ENCODE peak calls at places on chromosomes 13 and 19, in four cellular contexts. L, Q, A and U are unnamed samples.

GRCh38 chr19:47111081-47111589 is 2.4 kb downstream of the ZC3H4 start:
- DNase-seq in A (peak), Q (peak), L (no peak), U (no peak)

GRCh38 chr19:33804021-33804799 is 7.5 kb downstream of the KCTD15 start:
- DNase-seq in A (no peak), Q (no peak), L (peak), U (no peak)

GRCh38 chr13:113430378-113431110 is 22.7 kb downstream of the ADPRHL1 start:
- DNase-seq in Q (no peak), A (no peak), L (no peak), U (no peak)

GRCh38 chr19:5434970-5435641 is 20.1 kb upstream of the ZNRF4 start:
- DNase-seq in A (peak), L (peak), Q (no peak), U (no peak)

GRCh38 chr13:27997904-27998522 is 9.5 kb upstream of the URAD start:
- DNase-seq in A (peak), L (peak), Q (peak), U (peak)

GRCh38 chr19:55598719-55599467 is 424 bp downstream of the FIZ1 start:
- DNase-seq in A (peak), Q (peak), L (peak), U (peak)

GRCh38 chr13:41546372-41547252 is 89.3 kb downstream of the RGCC start:
- DNase-seq in A (no peak), Q (no peak), L (peak), U (no peak)

GRCh38 chr13:49262634-49263033 is 14.9 kb downstream of the CDADC1 start:
- DNase-seq in A (no peak), Q (no peak), L (no peak), U (no peak)

GRCh38 chr13:53174550-53174949 is 145.9 kb downstream of the OLFM4 start:
- DNase-seq in A (no peak), Q (no peak), L (no peak), U (no peak)

GRCh38 chr19:48348039-48348438 is 15.7 kb downstream of the TMEM143 start:
- DNase-seq in Q (no peak), A (no peak), L (no peak), U (no peak)

GRCh38 chr19:50362656-50363424 is 2.6 kb downstream of the NAPSA start:
- DNase-seq in A (peak), L (no peak), Q (no peak), U (no peak)

GRCh38 chr19:18357442-18358264 is 17.3 kb downstream of the PGPEP1 start:
- DNase-seq in A (no peak), Q (no peak), L (no peak), U (no peak)

GRCh38 chr13:77300176-77301141 is 26.4 kb downstream of the MYCBP2 start:
- DNase-seq in L (peak), Q (no peak), A (no peak), U (no peak)

GRCh38 chr19:18321729-18322091 is 1.2 kb downstream of the LSM4 start:
- DNase-seq in L (peak), Q (no peak), A (no peak), U (no peak)

GRCh38 chr19:16088351-16088984 is 12.2 kb downstream of the TPM4 start:
- DNase-seq in L (peak), A (peak), Q (no peak), U (no peak)

GRCh38 chr13:38759390-38759789 is 72.5 kb downstream of the FREM2 start:
- DNase-seq in A (no peak), Q (no peak), L (no peak), U (no peak)

DNA sequence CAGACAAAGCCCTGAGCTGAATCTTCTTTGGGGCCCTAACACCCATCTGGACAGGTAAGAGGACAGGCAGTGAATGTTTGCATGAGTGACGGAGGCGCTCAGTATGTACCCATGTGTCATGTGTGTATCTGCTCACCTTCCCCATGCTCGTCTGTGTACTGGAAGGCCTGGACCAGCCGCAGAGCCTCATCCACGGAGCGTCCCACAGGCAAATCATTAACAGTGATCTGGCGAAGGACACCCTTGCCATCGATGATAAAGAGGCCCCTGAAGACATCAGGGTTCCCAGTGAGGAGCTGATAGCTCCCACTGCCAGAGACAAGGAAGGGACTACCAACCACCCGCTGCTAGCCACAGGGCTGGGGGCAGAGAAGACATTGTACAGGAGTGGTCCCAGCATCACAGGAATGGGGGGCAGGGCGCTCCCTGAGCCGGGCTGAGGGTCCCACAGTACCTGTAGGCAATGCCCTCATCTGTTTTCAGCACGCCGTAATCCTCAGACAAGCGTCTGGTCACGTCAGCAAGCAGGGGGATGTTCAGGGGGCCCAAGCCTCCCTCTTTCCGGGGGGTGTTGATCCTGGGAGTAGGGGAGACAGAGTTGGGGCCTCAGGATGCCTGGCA is 1.8 kb downstream of the PRDX2 start:
- DNase-seq in A (no peak), L (no peak), Q (no peak), U (no peak)
- TF ChIP-seq CTCF in A (no peak), L (no peak), Q (no peak), U (no peak)

GRCh38 chr13:50374517-50374916 is 359.3 kb downstream of the KCNRG start:
- DNase-seq in L (no peak), A (no peak), Q (no peak), U (no peak)

GRCh38 chr13:50378513-50378970 is 363.3 kb downstream of the KCNRG start:
- DNase-seq in L (no peak), Q (no peak), A (no peak), U (no peak)

GRCh38 chr13:50375792-50376191 is 360.5 kb downstream of the KCNRG start:
- DNase-seq in A (no peak), Q (no peak), L (peak), U (no peak)

GRCh38 chr13:50377726-50378270 is 362.6 kb downstream of the KCNRG start:
- DNase-seq in A (no peak), L (no peak), Q (no peak), U (no peak)

GRCh38 chr13:50376895-50377575 is 361.8 kb downstream of the KCNRG start:
- DNase-seq in Q (no peak), L (no peak), A (no peak), U (no peak)
- TF ChIP-seq CTCF in Q (no peak), L (no peak), A (peak), U (no peak)

DNA sequence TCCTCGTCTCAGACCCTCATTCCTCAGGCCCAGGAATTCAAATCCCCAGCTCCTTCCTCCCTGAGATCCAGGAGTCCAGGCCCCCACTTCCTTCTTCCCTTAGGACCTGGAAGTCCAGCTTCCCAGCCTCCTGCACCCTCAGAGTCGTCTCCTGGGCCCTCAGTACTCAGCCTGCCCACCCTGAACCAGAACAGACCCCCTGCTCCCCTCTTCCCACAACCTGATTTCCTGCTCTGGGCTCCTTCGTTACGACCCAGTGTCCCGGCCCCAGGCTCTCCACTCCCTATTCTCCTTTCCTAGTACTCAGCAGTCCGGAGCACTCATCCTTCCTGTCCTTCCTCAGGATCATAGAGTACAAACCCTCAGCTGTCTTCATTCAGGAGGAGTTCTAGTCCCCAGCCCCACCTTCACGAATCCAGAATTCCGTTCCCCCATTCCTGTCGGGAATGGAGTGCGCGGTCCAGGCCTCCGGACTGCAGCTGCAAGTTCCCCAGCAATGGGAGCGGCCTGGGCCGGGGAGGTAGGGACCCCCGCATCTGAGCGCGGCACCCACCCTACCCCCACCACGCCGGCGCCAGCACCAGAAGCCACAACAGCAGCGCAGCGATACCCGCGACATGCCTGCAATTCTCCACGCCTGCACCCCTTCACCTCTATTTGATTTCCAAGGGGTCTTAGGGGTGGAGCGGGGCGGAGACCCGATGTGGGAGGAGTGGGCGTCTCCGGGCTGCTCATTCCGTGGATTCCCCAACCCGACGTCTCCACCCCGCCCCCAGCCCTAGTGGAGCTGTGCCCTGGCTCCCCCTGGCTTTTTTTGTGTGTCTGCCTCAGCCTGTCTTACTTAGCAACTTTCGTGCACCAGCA is 12.7 kb downstream of the EGLN2 start:
- DNase-seq in Q (peak), A (peak), L (no peak), U (no peak)
- TF ChIP-seq CTCF in Q (no peak), A (no peak), L (no peak), U (peak)

DNA sequence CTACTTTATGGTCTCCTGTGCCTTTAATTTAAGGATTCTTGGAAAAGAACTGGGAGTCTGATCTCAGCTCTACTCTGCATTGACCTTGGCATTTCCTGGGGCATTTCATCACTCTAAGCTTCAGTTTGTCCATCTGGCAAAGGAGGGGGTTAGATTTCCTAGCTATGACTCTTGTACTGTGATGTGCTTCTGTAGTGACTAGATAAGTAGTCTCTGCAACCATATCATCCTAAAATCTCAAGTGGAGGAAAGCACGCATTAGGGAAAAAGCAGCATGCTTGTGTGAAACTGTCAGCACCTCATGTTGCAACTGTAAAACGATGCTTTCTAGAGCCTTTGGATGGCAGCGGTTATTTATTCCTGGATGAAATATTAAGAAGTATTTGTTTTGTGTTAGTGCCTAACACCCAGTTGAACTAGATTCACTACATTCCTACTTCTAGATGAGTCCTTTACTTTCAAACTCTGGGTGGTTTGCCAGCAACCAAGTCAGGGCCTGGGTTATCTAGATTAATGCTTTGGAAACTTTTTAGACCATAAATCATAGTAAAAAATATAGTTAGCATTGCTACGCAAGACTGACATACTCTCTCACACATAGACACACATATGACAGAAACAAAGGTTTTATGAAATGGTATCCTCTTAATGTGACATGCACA is 6.8 kb downstream of the WDFY2 start:
- DNase-seq in A (peak), Q (no peak), L (peak), U (no peak)
- TF ChIP-seq CTCF in A (no peak), Q (no peak), L (no peak), U (no peak)

DNA sequence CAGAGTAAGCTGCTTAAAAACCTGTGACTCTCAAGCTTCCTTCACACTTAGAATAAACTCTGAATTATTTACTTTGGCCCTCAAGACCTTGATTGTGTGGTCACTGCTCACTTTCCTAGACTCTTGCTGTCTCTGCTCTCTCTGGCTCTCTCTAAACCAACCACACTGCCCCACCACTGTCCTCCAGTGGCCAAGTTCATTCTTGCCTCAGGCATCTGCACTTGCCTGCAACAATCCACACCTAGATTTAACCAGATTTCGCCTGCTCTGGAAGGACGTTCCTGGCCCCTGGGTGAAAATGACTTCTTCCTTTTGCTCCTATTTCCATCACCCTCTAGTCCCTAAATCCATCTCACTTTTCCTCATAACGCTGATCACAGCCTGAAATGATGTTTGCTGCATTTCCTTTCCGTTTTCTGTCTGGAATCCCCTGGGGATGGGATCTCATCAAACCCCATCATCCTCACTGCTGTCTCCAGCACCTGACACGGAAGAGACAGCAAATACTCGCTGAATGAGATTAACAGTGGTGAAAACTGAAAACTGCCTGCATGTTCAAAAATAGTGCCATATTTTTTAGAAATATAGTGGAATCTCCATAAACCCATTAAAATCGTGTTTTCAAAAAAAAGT is 232.6 kb downstream of the UQCRFS1 start:
- DNase-seq in Q (no peak), L (peak), A (no peak), U (no peak)
- TF ChIP-seq CTCF in Q (no peak), L (peak), A (no peak), U (no peak)